ENCODE peak calls at places on chromosomes 11 and 22, in five cellular contexts. T is GM12865, U is AG09309, C is SK-N-SH, J is prostate gland. A is an unnamed sample.

GRCh38 chr11:35036642-35037041 is 102.3 kb upstream of the CD44 start:
- DNase-seq in T (peak), J (no peak), C (no peak), U (no peak), A (no peak)

GRCh38 chr11:95507794-95508193 is 276.8 kb upstream of the SESN3 start:
- DNase-seq in C (no peak), T (no peak), U (no peak), J (no peak), A (no peak)

GRCh38 chr11:65307298-65308229 is 7.1 kb upstream of the CDC42EP2 start:
- DNase-seq in J (no peak), U (no peak), T (no peak), C (no peak), A (no peak)

GRCh38 chr11:131246589-131247164 is 123.7 kb upstream of the NTM start:
- DNase-seq in T (peak), C (peak), U (no peak), J (no peak), A (no peak)

GRCh38 chr11:28728666-28729065 is 620.5 kb downstream of the METTL15 start:
- DNase-seq in T (no peak), U (no peak), J (no peak), C (no peak), A (no peak)

GRCh38 chr11:83628622-83629347 is 342.6 kb upstream of the CCDC90B start:
- DNase-seq in C (peak), T (no peak), J (no peak), U (no peak), A (no peak)

GRCh38 chr11:45145421-45146071 is 893 bp upstream of the PRDM11 start:
- DNase-seq in C (no peak), T (no peak), J (no peak), U (no peak), A (no peak)

GRCh38 chr11:134346101-134346975 is 14.6 kb downstream of the GLB1L2 start:
- DNase-seq in T (no peak), C (no peak), U (no peak), J (no peak), A (no peak)

GRCh38 chr22:40326905-40327735 is 19.2 kb upstream of the ADSL start:
- DNase-seq in C (no peak), U (no peak), J (peak), T (no peak), A (no peak)

GRCh38 chr22:40436460-40437431 is 66.4 kb downstream of the SGSM3 start:
- DNase-seq in U (peak), T (peak), C (peak), J (no peak), A (peak)

GRCh38 chr22:33806191-33806590 is 114.1 kb downstream of the LARGE1 start:
- DNase-seq in T (peak), C (no peak), J (no peak), U (no peak), A (peak)

GRCh38 chr11:76369406-76369805 is 11.5 kb downstream of the THAP12 start:
- DNase-seq in U (no peak), J (no peak), T (no peak), C (no peak), A (no peak)

GRCh38 chr11:70504246-70505020 is 106.1 kb downstream of the CTTN start:
- DNase-seq in C (no peak), T (no peak), J (no peak), U (no peak), A (no peak)

GRCh38 chr11:70503201-70503877 is 105.0 kb downstream of the CTTN start:
- DNase-seq in J (no peak), T (no peak), C (no peak), U (no peak), A (no peak)

GRCh38 chr11:70505331-70505731 is 107.0 kb downstream of the CTTN start:
- DNase-seq in U (no peak), T (no peak), J (no peak), C (no peak), A (no peak)

GRCh38 chr11:70502677-70503076 is 104.3 kb downstream of the CTTN start:
- DNase-seq in J (no peak), U (no peak), T (no peak), C (no peak), A (no peak)

DNA sequence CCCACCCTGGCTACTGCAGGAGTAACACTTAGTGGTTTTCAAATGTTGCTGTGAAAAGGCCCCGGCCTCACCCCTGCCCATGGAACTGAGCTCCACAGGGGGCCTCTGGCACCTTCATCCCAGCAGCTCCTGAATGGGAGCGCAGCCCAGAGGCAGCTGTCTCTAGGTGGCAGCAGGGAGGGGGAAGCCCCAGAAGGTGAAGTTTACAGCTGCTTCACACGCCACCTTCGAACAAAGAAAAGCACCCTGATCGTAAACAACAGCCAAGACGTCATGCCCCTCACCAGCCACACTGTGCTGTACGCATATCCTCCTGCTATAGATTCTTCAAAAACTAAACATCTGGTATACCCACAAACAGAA is 105.5 kb downstream of the CTTN start:
- DNase-seq in T (peak), C (peak), J (no peak), U (no peak), A (no peak)
- TF ChIP-seq CTCF in T (peak), C (no peak), J (no peak), U (peak), A (no peak)

GRCh38 chr11:4087551-4087950 is 7.0 kb upstream of the RRM1 start:
- DNase-seq in J (no peak), U (no peak), T (no peak), C (no peak), A (no peak)
- TF ChIP-seq CTCF in J (no peak), U (peak), T (no peak), C (peak), A (no peak)

DNA sequence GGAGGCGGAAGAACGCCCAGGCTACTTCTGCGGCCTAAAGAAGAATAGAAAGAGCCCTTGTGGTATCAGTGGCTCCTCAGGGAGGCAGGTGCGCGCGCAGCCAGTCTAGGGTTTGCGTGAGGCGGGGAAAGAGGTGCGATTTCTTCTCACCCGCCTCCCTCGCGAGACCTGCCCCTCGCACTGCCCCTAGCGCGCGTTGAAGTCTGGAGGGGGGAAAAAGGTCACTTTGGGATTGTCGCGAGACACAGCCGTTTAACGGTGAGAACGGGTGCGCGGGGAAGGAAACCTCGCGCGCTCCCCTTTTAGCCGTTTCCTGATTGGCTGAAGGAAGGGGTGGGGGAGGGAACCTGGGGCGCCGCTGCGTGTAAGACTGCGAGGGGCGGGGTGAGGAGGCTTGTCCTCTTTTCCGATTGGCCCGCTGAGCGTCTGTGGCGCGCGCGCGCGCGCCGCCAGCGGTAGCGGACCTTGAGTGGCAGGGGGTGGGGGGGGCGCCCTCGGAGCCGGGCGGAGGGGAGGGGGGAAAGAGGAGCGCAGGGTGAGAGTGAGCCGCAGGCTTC is at the start of gene ZFP91:
- DNase-seq in T (peak), U (peak), J (peak), C (peak), A (peak)
- TF ChIP-seq CTCF in T (no peak), U (no peak), J (no peak), C (no peak), A (no peak)

DNA sequence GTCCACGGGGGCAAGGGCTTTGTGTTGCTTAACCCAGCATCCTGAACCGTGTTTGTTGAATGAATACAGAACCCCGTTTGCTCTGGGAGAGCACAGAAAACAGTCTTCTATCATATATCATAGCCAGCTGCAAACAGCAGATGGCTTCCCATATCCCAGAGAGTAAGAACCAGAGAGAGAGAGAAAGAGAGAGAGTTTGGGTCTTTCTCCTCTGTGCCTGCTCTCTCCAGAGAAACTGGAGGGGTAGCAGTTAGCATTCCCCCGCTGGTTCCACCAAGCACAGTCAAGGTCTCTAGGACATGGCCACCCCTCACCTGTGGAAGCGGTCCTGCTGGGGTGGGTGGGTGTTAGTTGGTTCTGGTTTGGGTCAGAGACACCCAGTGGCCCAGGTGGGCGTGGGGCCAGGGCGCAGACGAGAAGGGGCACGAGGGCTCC is 487 bp upstream of the TIMP3 start:
- DNase-seq in J (no peak), U (no peak), T (no peak), C (no peak), A (no peak)
- TF ChIP-seq CTCF in J (no peak), U (no peak), T (no peak), C (no peak), A (no peak)